ENCODE peak calls at places on chromosomes 1 and 21, in five cellular contexts. M is esophagus muscularis mucosa, S is OCI-LY7, G is hepatocyte, J is stomach. V is an unnamed sample.

GRCh38 chr1:36920371-36920770 is 113.9 kb downstream of the GRIK3 start:
- DNase-seq in G (no peak), J (no peak), S (no peak), M (no peak), V (no peak)

GRCh38 chr1:15915991-15916390 is 59.9 kb downstream of the ZBTB17 start:
- DNase-seq in M (no peak), G (no peak), S (no peak), J (no peak), V (no peak)

GRCh38 chr1:42385283-42385682 is 4.7 kb downstream of the RIMKLA start:
- DNase-seq in G (no peak), M (no peak), S (no peak), J (no peak), V (no peak)

GRCh38 chr1:48572632-48573258 is 100.7 kb upstream of the SPATA6 start:
- DNase-seq in M (no peak), G (peak; percentile 85), S (peak; percentile 37), J (peak; percentile 47), V (peak; percentile 93)

GRCh38 chr1:220970311-220970710 is 91.1 kb downstream of the HLX start:
- DNase-seq in J (no peak), M (no peak), S (no peak), G (no peak), V (no peak)

GRCh38 chr1:203028784-203029553 is 2.7 kb downstream of the PPFIA4 start:
- DNase-seq in S (no peak), G (no peak), M (no peak), J (no peak), V (no peak)

GRCh38 chr1:6505367-6506209 is 14.1 kb upstream of the PLEKHG5 start:
- DNase-seq in M (no peak), G (no peak), J (no peak), S (no peak), V (no peak)

GRCh38 chr1:38044224-38045215 is 2.1 kb downstream of the POU3F1 start:
- DNase-seq in S (no peak), J (no peak), M (no peak), G (no peak), V (no peak)

GRCh38 chr1:237320890-237321289 is 278.9 kb downstream of the RYR2 start:
- DNase-seq in M (no peak), G (no peak), J (no peak), S (no peak), V (no peak)

GRCh38 chr1:156676820-156677615 is at the start of gene NES:
- DNase-seq in S (no peak), M (no peak), J (no peak), G (peak; percentile 68), V (peak; percentile 95)

GRCh38 chr1:4655674-4656532 is 1.5 kb downstream of the AJAP1 start:
- DNase-seq in G (peak; percentile 76), S (peak; percentile 61), J (no peak), M (no peak), V (peak; percentile 89)

GRCh38 chr1:94949681-94950661 is 23.1 kb upstream of the CNN3 start:
- DNase-seq in G (no peak), J (peak; percentile 66), S (no peak), M (no peak), V (no peak)

GRCh38 chr1:182752077-182752826 is 37.3 kb upstream of the NPL start:
- DNase-seq in M (peak; percentile 89), G (no peak), S (no peak), J (no peak), V (no peak)

GRCh38 chr1:5889462-5889861 is 102.8 kb downstream of the NPHP4 start:
- DNase-seq in J (no peak), G (no peak), S (no peak), M (no peak), V (no peak)

GRCh38 chr1:16430598-16430997 is 6.6 kb downstream of the SPATA21 start:
- DNase-seq in J (no peak), G (no peak), M (no peak), S (peak; percentile 50), V (peak; percentile 39)

GRCh38 chr1:66505671-66506392 is 28.1 kb upstream of the SGIP1 start:
- DNase-seq in G (no peak), J (no peak), S (no peak), M (no peak), V (no peak)

GRCh38 chr1:177309884-177310283 is 139.1 kb downstream of the BRINP2 start:
- DNase-seq in G (no peak), M (no peak), J (no peak), S (no peak), V (no peak)

GRCh38 chr1:5598824-5599395 is 393.3 kb downstream of the NPHP4 start:
- DNase-seq in S (no peak), G (no peak), M (peak; percentile 64), J (peak; percentile 23), V (no peak)

GRCh38 chr1:23341829-23342697 is 2.0 kb downstream of the HNRNPR start:
- DNase-seq in J (no peak), M (no peak), G (no peak), S (peak; percentile 17), V (no peak)
- H3K4me1 ChIP-seq in J (peaks cover 36% of the 10 kb centered on the region), M (peaks cover 50% of the 10 kb centered on the region), G (peaks cover 33% of the 10 kb centered on the region), S (peaks cover 43% of the 10 kb centered on the region), V (peaks cover 43% of the 10 kb centered on the region)

GRCh38 chr1:91797164-91797563 is 88.8 kb downstream of the TGFBR3 start:
- DNase-seq in J (no peak), S (no peak), M (no peak), G (no peak), V (no peak)
- H3K4me1 ChIP-seq in J (peaks cover 30% of the 10 kb centered on the region), S (no peaks in the 10 kb centered on the region), M (peaks cover 53% of the 10 kb centered on the region), G (peaks cover 23% of the 10 kb centered on the region), V (peaks cover 25% of the 10 kb centered on the region)

DNA sequence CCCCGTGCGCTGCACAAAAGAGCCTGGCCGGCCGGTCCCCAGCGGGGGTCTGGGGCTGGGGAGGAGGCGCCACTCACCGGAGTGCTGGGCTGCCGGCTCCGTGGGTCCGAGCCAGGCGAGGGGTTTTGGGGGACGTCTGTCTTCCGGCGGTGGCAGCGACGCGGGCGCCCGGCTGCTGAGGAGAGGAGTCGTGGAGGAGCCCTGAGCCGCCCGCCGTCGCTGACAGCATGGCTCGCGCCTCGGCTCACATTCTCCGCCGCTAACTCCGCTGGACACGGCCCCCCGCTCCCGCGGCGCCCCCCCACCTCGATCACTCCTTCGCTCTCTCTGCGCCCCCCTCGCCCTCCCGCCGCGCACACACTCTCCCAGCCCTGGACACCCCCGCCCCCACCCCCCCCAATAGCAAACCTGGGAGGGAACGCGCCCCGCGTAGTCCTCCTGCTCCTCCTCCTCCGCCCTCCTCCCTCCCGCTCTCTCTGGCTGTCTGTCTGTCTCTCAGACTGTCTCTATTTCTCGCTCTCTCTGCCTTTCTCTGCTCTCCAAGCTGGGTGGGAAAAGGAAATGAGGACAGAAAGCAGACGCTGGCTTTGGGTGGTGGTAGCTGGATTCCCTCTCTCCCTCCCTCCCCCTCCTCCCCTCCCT is 503 bp downstream of the AHDC1 start:
- DNase-seq in J (peak; percentile 32), S (peak; percentile 59), G (peak; percentile 61), M (no peak), V (peak; percentile 66)
- H3K4me1 ChIP-seq in J (peaks cover 41% of the 10 kb centered on the region), S (peaks cover 76% of the 10 kb centered on the region), G (peaks cover 59% of the 10 kb centered on the region), M (peaks cover 41% of the 10 kb centered on the region), V (peaks cover 73% of the 10 kb centered on the region)

DNA sequence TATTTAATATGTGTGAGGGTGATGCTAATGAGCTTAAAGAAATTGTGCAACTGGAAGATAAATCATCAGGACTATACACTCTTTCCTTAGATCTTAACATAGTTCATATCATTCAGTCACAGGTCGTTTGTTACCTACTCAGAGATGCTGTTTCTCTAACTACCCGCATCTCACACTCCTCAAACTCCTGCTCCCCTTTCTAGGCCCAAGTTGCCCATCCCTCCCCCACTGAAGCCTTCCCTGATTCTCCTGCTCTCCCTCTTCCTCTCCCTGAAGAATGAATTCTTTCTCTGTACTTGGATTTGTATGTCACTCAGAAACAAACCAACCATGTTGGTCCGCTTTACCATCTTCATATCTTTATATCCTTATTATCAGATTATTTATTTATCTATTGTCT is 9.1 kb downstream of the SH3GLB1 start:
- DNase-seq in J (no peak), G (no peak), M (no peak), S (no peak), V (no peak)
- H3K4me1 ChIP-seq in J (peaks cover 37% of the 10 kb centered on the region), G (peaks cover 27% of the 10 kb centered on the region), M (peaks cover 64% of the 10 kb centered on the region), S (peaks cover 3% of the 10 kb centered on the region), V (no peaks in the 10 kb centered on the region)

DNA sequence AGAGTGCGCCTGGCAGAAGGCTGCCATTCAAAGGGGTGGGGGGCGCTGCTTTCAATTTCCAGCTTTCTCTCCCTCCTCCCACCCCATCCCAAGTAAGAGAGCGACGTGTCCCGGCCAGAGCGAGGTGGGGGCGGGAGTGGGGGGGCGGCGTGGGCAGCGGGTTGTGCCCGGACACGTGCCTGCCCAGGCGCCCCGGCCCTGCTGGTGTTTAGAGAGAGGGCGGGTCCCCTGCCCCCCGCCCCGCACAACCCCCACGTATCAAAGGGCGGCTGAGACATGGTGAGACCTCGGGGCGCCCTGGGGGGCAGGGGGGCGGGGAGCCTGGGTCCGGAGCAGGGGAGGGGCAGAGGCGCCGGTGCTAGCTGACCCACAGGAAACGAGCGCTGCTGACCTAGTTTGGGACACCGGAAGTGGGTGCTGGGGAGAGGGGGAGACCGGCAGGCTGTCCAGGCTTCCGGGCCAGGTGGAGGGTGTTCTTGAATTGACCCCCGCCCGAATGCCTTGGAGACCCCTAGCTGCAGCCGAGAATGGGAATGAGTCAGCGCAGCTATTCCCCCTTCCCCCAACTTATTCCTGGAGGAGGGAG is 1.3 kb downstream of the ZBTB7B start:
- DNase-seq in S (peak; percentile 48), M (no peak), J (peak; percentile 76), G (peak; percentile 63), V (peak; percentile 59)
- H3K4me1 ChIP-seq in S (peaks cover 68% of the 10 kb centered on the region), M (peaks cover 60% of the 10 kb centered on the region), J (peaks cover 65% of the 10 kb centered on the region), G (peaks cover 24% of the 10 kb centered on the region), V (peaks cover 28% of the 10 kb centered on the region)

GRCh38 chr1:154940880-154941228 is 4.3 kb upstream of the PMVK start:
- DNase-seq in J (no peak), S (peak; percentile 45), G (no peak), M (no peak), V (no peak)

GRCh38 chr1:154940213-154940879 is 3.8 kb upstream of the PMVK start:
- DNase-seq in M (no peak), G (no peak), S (no peak), J (no peak), V (peak; percentile 38)

GRCh38 chr1:154943649-154944421 is 7.3 kb upstream of the PMVK start:
- DNase-seq in S (peak; percentile 67), G (peak; percentile 65), M (no peak), J (peak; percentile 47), V (peak; percentile 70)

GRCh38 chr1:154938604-154939399 is 2.3 kb upstream of the PMVK start:
- DNase-seq in J (no peak), M (no peak), G (peak; percentile 48), S (peak; percentile 41), V (no peak)

DNA sequence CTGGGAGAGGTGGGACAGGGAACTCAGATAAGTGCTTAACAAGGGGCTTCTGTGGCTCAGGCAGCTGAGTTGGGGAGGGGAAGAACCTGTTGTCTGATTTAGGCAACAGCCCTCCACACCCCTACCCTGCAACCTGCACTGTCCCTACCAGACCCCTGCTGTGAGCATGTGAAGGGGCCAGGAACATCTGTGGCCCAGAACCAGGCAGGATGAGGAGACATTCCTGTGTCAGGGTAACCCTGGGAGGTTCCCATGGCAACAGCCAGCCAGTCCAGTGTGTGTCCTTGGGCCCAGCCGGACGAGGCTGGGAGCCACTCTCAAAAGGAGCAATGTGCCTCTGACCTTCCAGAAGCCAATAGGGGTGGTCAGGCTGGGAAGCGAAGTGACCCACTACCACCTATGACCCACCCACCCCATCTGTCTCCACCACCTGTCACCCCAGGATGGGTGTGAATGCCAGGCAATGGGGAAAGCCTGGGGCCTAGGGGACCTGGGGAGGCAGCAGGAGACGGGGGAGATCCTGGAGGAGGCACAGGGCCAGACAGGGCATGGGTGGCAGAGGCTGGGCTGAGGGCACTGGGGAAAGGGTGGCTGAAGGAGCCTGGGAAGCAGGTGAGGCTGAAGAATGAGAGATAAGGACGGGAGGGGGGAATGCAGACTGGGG is 4.9 kb upstream of the PMVK start:
- DNase-seq in M (no peak), G (peak; percentile 60), S (peak; percentile 54), J (peak; percentile 48), V (peak; percentile 78)
- H3K4me1 ChIP-seq in M (peaks cover 50% of the 10 kb centered on the region), G (peaks cover 20% of the 10 kb centered on the region), S (peaks cover 82% of the 10 kb centered on the region), J (peaks cover 42% of the 10 kb centered on the region), V (peaks cover 26% of the 10 kb centered on the region)

GRCh38 chr21:43190544-43191340 is 21.9 kb downstream of the CRYAA start:
- DNase-seq in J (no peak), S (no peak), G (no peak), M (no peak), V (no peak)
- H3K4me1 ChIP-seq in J (peaks cover 1% of the 10 kb centered on the region), S (peaks cover 30% of the 10 kb centered on the region), G (peaks cover 11% of the 10 kb centered on the region), M (peaks cover 16% of the 10 kb centered on the region), V (no peaks in the 10 kb centered on the region)